ENCODE peak calls at places on chromosomes 2 and 18, in eight cellular contexts. C is kidney, U is nephron progenitor cell, Z is MM.1S, N is osteoblast, Y is tibial artery, P is chondrocyte, M is choroid plexus epithelial cell. K is an unnamed sample.

GRCh38 chr2:169659314-169659713 is 34.9 kb downstream of the CFAP210 start:
- DNase-seq in N (no peak), Y (no peak), Z (no peak), U (no peak), P (no peak), M (no peak), C (no peak), K (no peak)

GRCh38 chr2:88857951-88858406 is 166.5 kb downstream of the RPIA start:
- DNase-seq in N (no peak), Y (no peak), U (no peak), P (no peak), Z (no peak), C (no peak), M (peak), K (no peak)

GRCh38 chr2:34241905-34242740 is 643.0 kb upstream of the FAM98A start:
- DNase-seq in P (no peak), N (no peak), M (no peak), Z (peak), C (peak), U (peak), Y (no peak), K (no peak)

GRCh38 chr2:226915846-226916360 is 80.0 kb downstream of the RHBDD1 start:
- DNase-seq in N (no peak), M (peak), Y (no peak), P (no peak), Z (no peak), C (no peak), U (no peak), K (no peak)

GRCh38 chr2:230939066-230939591 is 14.1 kb upstream of the GPR55 start:
- DNase-seq in Y (no peak), P (no peak), M (no peak), Z (no peak), U (no peak), C (no peak), N (peak), K (no peak)

GRCh38 chr2:181104512-181105121 is 124.2 kb downstream of the UBE2E3 start:
- DNase-seq in N (peak), U (no peak), C (no peak), Y (no peak), P (no peak), M (peak), Z (peak), K (no peak)

GRCh38 chr2:163319006-163319405 is 416.8 kb downstream of the FIGN start:
- DNase-seq in Y (no peak), N (no peak), P (no peak), C (no peak), M (peak), U (no peak), Z (no peak), K (no peak)

GRCh38 chr2:194721227-194721626 is 935.8 kb upstream of the SLC39A10 start:
- DNase-seq in M (no peak), Y (no peak), N (no peak), C (no peak), Z (no peak), P (no peak), U (no peak), K (no peak)

GRCh38 chr2:176854062-176854461 is 358.5 kb upstream of the HNRNPA3 start:
- DNase-seq in P (no peak), C (no peak), M (no peak), Z (no peak), Y (no peak), N (no peak), U (no peak), K (no peak)

GRCh38 chr2:176848844-176849243 is 363.8 kb upstream of the HNRNPA3 start:
- DNase-seq in P (no peak), C (no peak), Z (no peak), M (no peak), Y (no peak), N (no peak), U (no peak), K (no peak)

GRCh38 chr2:176854878-176855277 is 357.7 kb upstream of the HNRNPA3 start:
- DNase-seq in U (no peak), N (no peak), Y (no peak), Z (no peak), P (no peak), C (no peak), M (no peak), K (no peak)

GRCh38 chr2:176856645-176857044 is 355.9 kb upstream of the HNRNPA3 start:
- DNase-seq in Z (no peak), C (no peak), M (no peak), U (no peak), N (no peak), Y (no peak), P (no peak), K (no peak)

DNA sequence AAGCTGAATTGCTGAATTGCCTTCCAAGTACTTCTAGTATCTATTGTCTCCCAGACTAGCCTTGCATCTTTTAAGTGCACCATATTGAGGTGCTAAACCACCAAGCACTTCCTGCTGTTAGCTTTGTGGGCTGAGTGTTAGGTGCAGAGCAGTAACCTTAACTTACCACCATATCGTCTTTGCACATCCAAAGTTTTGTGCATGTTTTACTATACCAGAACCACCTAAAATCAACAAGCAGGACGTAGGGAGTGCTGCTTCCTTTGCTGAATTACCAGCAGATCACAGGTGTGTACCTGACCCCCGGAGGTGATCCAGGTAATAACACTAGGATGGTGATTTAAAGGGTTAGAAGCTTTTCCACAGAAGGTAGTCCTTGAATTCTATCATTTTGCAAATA is 359.9 kb upstream of the HNRNPA3 start:
- DNase-seq in U (no peak), M (no peak), N (no peak), Y (no peak), P (no peak), Z (peak), C (no peak), K (no peak)
- TF ChIP-seq CTCF in U (no peak), M (no peak), N (no peak), Y (no peak), P (no peak), Z (no peak), C (no peak), K (no peak)

GRCh38 chr18:65093341-65093740 is 657.5 kb upstream of the CDH7 start:
- DNase-seq in C (no peak), Y (no peak), M (no peak), U (no peak), N (no peak), Z (no peak), P (no peak), K (no peak)
- TF ChIP-seq CTCF in C (no peak), Y (no peak), M (no peak), U (no peak), N (no peak), Z (no peak), P (no peak), K (no peak)

GRCh38 chr2:17539596-17539992 is 902 bp upstream of the VSNL1 start:
- DNase-seq in M (peak), P (no peak), U (peak), Y (no peak), C (peak), N (peak), Z (no peak), K (no peak)

GRCh38 chr2:17541514-17541950 is 1.0 kb downstream of the VSNL1 start:
- DNase-seq in M (no peak), U (no peak), Z (no peak), P (no peak), C (no peak), N (no peak), Y (no peak), K (no peak)

GRCh38 chr2:17539993-17540812 is at the start of gene VSNL1:
- DNase-seq in N (peak), Z (peak), C (peak), U (peak), M (peak), P (no peak), Y (peak), K (no peak)

GRCh38 chr2:17542471-17542870 is 2.0 kb downstream of the VSNL1 start:
- DNase-seq in P (no peak), N (no peak), C (no peak), Z (no peak), M (no peak), Y (no peak), U (no peak), K (no peak)

GRCh38 chr2:17540813-17541513 is 467 bp downstream of the VSNL1 start:
- DNase-seq in N (peak), Y (no peak), M (no peak), U (no peak), Z (peak), C (no peak), P (no peak), K (no peak)
- TF ChIP-seq CTCF in N (no peak), Y (no peak), M (no peak), U (no peak), Z (no peak), C (no peak), P (peak), K (no peak)

GRCh38 chr2:102449370-102449974 is 23.6 kb upstream of the SLC9A4 start:
- DNase-seq in Y (no peak), P (no peak), M (peak), Z (peak), N (peak), C (no peak), U (peak), K (no peak)
- TF ChIP-seq CTCF in Y (peak), P (peak), M (peak), Z (peak), N (peak), C (peak), U (peak), K (peak)

GRCh38 chr2:3662239-3662638 is 4.2 kb downstream of the ALLC start:
- DNase-seq in M (no peak), U (no peak), P (no peak), N (no peak), Y (peak), C (no peak), Z (no peak), K (no peak)
- TF ChIP-seq CTCF in M (peak), U (no peak), P (peak), N (no peak), Y (no peak), C (no peak), Z (no peak), K (no peak)

GRCh38 chr2:39178756-39179155 is 57.9 kb upstream of the SOS1 start:
- DNase-seq in Z (no peak), U (no peak), P (no peak), N (no peak), M (no peak), Y (no peak), C (no peak), K (no peak)
- TF ChIP-seq CTCF in Z (no peak), U (no peak), P (no peak), N (no peak), M (no peak), Y (no peak), C (no peak), K (no peak)

GRCh38 chr2:79860233-79861058 is 347.6 kb downstream of the CTNNA2 start:
- DNase-seq in N (peak), Y (no peak), C (no peak), U (no peak), P (no peak), M (peak), Z (peak), K (no peak)
- TF ChIP-seq CTCF in N (peak), Y (no peak), C (no peak), U (peak), P (peak), M (peak), Z (peak), K (peak)

DNA sequence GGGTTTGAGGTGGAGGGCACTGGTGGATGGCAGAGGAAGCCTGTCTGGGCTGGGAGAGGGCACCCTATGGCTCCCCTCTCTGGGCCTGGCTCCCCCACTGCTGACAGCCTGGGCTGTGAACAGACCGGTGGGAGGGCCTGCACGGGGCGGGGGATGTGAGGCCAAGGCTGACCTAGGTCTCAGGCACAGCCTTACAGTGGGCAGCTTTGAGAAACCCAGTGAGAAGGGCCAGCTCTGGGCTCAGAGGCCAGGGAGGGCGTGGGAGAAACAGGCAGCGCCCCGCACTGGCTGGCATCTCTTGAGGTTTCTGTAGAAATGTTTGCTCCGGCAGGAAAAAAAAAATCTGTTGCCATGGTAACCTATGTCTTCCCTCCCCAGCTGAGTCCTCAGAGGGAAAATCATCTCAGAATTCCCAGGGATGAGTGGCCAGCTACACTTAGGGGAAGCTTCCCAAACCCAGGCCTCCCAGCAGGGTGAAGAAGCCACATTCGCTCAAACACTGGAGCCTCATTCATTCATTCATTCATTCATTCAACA is 71.7 kb upstream of the TAF1B start:
- DNase-seq in C (no peak), P (no peak), U (peak), Z (no peak), Y (no peak), M (peak), N (peak), K (no peak)
- TF ChIP-seq CTCF in C (no peak), P (peak), U (no peak), Z (no peak), Y (no peak), M (peak), N (peak), K (no peak)

GRCh38 chr2:106852103-106852502 is 33.9 kb downstream of the ST6GAL2 start:
- DNase-seq in C (peak), Z (no peak), P (no peak), N (no peak), M (no peak), U (peak), Y (no peak), K (no peak)
- TF ChIP-seq CTCF in C (no peak), Z (no peak), P (peak), N (no peak), M (no peak), U (no peak), Y (no peak), K (no peak)